ENCODE peak calls at places on chromosomes 11 and 22, in nine cellular contexts. One of them, this sample, is unnamed. For H3K4me1, the result is how much of the 10 kb centered on the place peaks cover.

GRCh38 chr22:33922268-33922667 is 2.0 kb upstream of the LARGE1 start:
- DNase-seq in psoas muscle: peak
- DNase-seq in thoracic aorta: no peak
- DNase-seq in SK-N-SH: no peak
- DNase-seq in CD8-positive, alpha-beta T cell: no peak
- DNase-seq in adrenal gland: peak
- DNase-seq in mammary epithelial cell: peak
- DNase-seq in BE2C: peak
- DNase-seq in IMR-90: peak
- DNase-seq in this sample: peak

GRCh38 chr11:126034026-126034822 is 28.4 kb downstream of the CDON start:
- DNase-seq in thoracic aorta: no peak
- DNase-seq in SK-N-SH: no peak
- DNase-seq in adrenal gland: no peak
- DNase-seq in IMR-90: no peak
- DNase-seq in psoas muscle: no peak
- DNase-seq in mammary epithelial cell: no peak
- DNase-seq in BE2C: no peak
- DNase-seq in CD8-positive, alpha-beta T cell: no peak
- DNase-seq in this sample: no peak

GRCh38 chr11:11044137-11044855 is 186.4 kb upstream of the ZBED5 start:
- DNase-seq in IMR-90: no peak
- DNase-seq in psoas muscle: no peak
- DNase-seq in CD8-positive, alpha-beta T cell: no peak
- DNase-seq in mammary epithelial cell: no peak
- DNase-seq in SK-N-SH: no peak
- DNase-seq in BE2C: no peak
- DNase-seq in thoracic aorta: no peak
- DNase-seq in adrenal gland: no peak
- DNase-seq in this sample: no peak

GRCh38 chr22:29633514-29634312 is 30.3 kb downstream of the NF2 start:
- DNase-seq in CD8-positive, alpha-beta T cell: no peak
- DNase-seq in mammary epithelial cell: no peak
- DNase-seq in adrenal gland: no peak
- DNase-seq in IMR-90: peak
- DNase-seq in BE2C: no peak
- DNase-seq in thoracic aorta: no peak
- DNase-seq in psoas muscle: no peak
- DNase-seq in SK-N-SH: no peak
- DNase-seq in this sample: no peak

GRCh38 chr11:32213223-32213622 is 122.3 kb downstream of the RCN1 start:
- DNase-seq in mammary epithelial cell: peak
- DNase-seq in psoas muscle: no peak
- DNase-seq in thoracic aorta: no peak
- DNase-seq in SK-N-SH: no peak
- DNase-seq in CD8-positive, alpha-beta T cell: no peak
- DNase-seq in BE2C: no peak
- DNase-seq in IMR-90: peak
- DNase-seq in adrenal gland: no peak
- DNase-seq in this sample: peak

GRCh38 chr11:11510939-11511338 is 110.9 kb downstream of the GALNT18 start:
- DNase-seq in CD8-positive, alpha-beta T cell: no peak
- DNase-seq in adrenal gland: peak
- DNase-seq in mammary epithelial cell: peak
- DNase-seq in BE2C: no peak
- DNase-seq in thoracic aorta: no peak
- DNase-seq in IMR-90: peak
- DNase-seq in psoas muscle: peak
- DNase-seq in SK-N-SH: no peak
- DNase-seq in this sample: peak

GRCh38 chr11:44589301-44589700 is 23.8 kb downstream of the CD82 start:
- DNase-seq in IMR-90: peak
- DNase-seq in psoas muscle: no peak
- DNase-seq in adrenal gland: no peak
- DNase-seq in thoracic aorta: no peak
- DNase-seq in CD8-positive, alpha-beta T cell: no peak
- DNase-seq in mammary epithelial cell: no peak
- DNase-seq in BE2C: no peak
- DNase-seq in SK-N-SH: no peak
- DNase-seq in this sample: no peak

GRCh38 chr22:30015846-30016245 is 64.4 kb upstream of the HORMAD2 start:
- DNase-seq in thoracic aorta: no peak
- DNase-seq in BE2C: no peak
- DNase-seq in psoas muscle: no peak
- DNase-seq in CD8-positive, alpha-beta T cell: no peak
- DNase-seq in SK-N-SH: no peak
- DNase-seq in adrenal gland: no peak
- DNase-seq in mammary epithelial cell: peak
- DNase-seq in IMR-90: peak
- DNase-seq in this sample: peak

GRCh38 chr11:127619946-127620345 is 619.4 kb upstream of the KIRREL3 start:
- DNase-seq in mammary epithelial cell: no peak
- DNase-seq in BE2C: no peak
- DNase-seq in IMR-90: no peak
- DNase-seq in CD8-positive, alpha-beta T cell: no peak
- DNase-seq in adrenal gland: no peak
- DNase-seq in psoas muscle: no peak
- DNase-seq in SK-N-SH: no peak
- DNase-seq in thoracic aorta: no peak
- DNase-seq in this sample: no peak

GRCh38 chr11:102761646-102762238 is 18.7 kb downstream of the MMP10 start:
- DNase-seq in IMR-90: no peak
- DNase-seq in mammary epithelial cell: no peak
- DNase-seq in SK-N-SH: no peak
- DNase-seq in adrenal gland: no peak
- DNase-seq in psoas muscle: no peak
- DNase-seq in CD8-positive, alpha-beta T cell: no peak
- DNase-seq in BE2C: no peak
- DNase-seq in thoracic aorta: no peak
- DNase-seq in this sample: no peak
- TF ChIP-seq CTCF in IMR-90: no peak
- TF ChIP-seq CTCF in mammary epithelial cell: no peak
- TF ChIP-seq CTCF in SK-N-SH: no peak
- TF ChIP-seq CTCF in adrenal gland: no peak
- TF ChIP-seq CTCF in psoas muscle: no peak
- TF ChIP-seq CTCF in CD8-positive, alpha-beta T cell: no peak
- TF ChIP-seq CTCF in BE2C: no peak
- TF ChIP-seq CTCF in thoracic aorta: no peak
- TF ChIP-seq CTCF in this sample: no peak

GRCh38 chr11:75324740-75325139 is 26.7 kb downstream of the ARRB1 start:
- DNase-seq in BE2C: no peak
- DNase-seq in SK-N-SH: no peak
- DNase-seq in mammary epithelial cell: no peak
- DNase-seq in psoas muscle: no peak
- DNase-seq in IMR-90: no peak
- DNase-seq in adrenal gland: no peak
- DNase-seq in CD8-positive, alpha-beta T cell: no peak
- DNase-seq in thoracic aorta: no peak
- DNase-seq in this sample: no peak
- H3K4me1 ChIP-seq in BE2C: under half
- H3K4me1 ChIP-seq in SK-N-SH: under half
- H3K4me1 ChIP-seq in mammary epithelial cell: under half
- H3K4me1 ChIP-seq in psoas muscle: under half
- H3K4me1 ChIP-seq in IMR-90: under half
- H3K4me1 ChIP-seq in adrenal gland: under half
- H3K4me1 ChIP-seq in CD8-positive, alpha-beta T cell: half or more
- H3K4me1 ChIP-seq in thoracic aorta: under half
- H3K4me1 ChIP-seq in this sample: under half

DNA sequence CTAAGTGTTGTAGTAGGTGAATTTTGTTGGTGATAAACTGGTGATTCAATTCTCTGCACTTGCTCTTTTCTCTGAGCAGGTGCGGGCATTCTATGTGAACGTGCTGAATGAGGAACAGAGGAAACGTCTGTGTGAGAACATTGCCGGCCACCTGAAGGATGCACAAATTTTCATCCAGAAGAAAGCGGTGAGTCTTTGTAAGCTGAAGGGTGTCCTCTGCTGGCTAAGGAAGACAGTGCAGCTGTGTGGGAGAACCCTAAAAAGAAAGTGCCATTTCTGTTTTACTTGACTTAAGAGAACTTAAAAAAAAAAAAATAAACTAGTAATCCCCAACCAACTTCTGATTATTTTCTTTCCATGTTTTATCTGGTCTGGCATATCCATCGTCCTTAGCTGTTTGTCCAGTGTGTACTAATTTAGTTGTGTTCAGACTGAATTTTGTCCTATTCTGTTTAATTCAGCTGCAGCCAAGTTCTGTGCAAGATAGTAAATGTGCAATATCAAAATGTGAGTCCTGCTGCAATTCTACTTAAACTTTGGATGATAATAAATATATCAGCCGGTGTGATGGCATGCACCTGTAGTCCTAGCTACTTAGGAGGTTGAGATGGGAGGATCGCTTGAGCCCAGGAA is 29.6 kb downstream of the CAT start:
- DNase-seq in BE2C: peak
- DNase-seq in mammary epithelial cell: peak
- DNase-seq in thoracic aorta: no peak
- DNase-seq in CD8-positive, alpha-beta T cell: no peak
- DNase-seq in psoas muscle: no peak
- DNase-seq in adrenal gland: peak
- DNase-seq in IMR-90: peak
- DNase-seq in SK-N-SH: peak
- DNase-seq in this sample: peak
- TF ChIP-seq CTCF in BE2C: peak
- TF ChIP-seq CTCF in mammary epithelial cell: peak
- TF ChIP-seq CTCF in thoracic aorta: peak
- TF ChIP-seq CTCF in CD8-positive, alpha-beta T cell: peak
- TF ChIP-seq CTCF in psoas muscle: peak
- TF ChIP-seq CTCF in adrenal gland: peak
- TF ChIP-seq CTCF in IMR-90: peak
- TF ChIP-seq CTCF in SK-N-SH: peak
- TF ChIP-seq CTCF in this sample: peak

DNA sequence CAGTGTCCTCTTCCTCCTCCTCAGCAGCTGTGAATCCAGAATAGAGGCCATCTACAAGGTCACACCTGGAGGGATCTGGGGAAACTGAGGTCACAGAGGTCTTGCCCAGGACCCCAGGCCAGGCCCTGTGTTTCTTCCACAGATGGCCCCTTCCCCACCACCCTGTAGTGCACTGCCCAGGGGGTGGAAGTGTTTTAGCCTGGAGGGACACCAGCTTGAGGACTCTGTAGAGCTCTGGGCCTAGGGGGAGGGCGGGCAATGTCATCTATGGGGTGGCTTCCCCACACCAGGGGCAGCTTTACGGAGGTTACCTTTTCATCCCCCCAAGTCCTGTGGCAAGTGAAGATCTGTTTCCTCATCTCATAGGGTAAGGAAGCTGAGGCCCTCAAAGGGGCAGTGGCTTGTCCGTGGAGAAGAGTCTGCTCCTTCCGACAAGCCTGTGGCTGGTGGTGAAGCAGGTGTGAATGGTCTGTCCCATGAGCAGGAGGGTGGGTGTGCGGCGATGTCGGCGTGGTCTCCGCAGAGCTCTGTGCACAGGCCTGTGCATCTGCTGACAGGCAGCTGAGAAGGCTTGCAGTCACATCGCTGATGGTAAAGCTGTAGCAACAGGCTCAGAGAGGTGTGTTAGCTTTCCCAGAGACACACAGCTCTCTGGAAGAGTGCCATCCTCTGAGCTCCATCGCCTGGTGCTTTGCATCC is 74.1 kb upstream of the WNT7B start:
- DNase-seq in psoas muscle: no peak
- DNase-seq in mammary epithelial cell: no peak
- DNase-seq in CD8-positive, alpha-beta T cell: no peak
- DNase-seq in SK-N-SH: no peak
- DNase-seq in BE2C: peak
- DNase-seq in IMR-90: no peak
- DNase-seq in thoracic aorta: no peak
- DNase-seq in adrenal gland: peak
- DNase-seq in this sample: no peak
- H3K4me1 ChIP-seq in psoas muscle: half or more
- H3K4me1 ChIP-seq in mammary epithelial cell: under half
- H3K4me1 ChIP-seq in CD8-positive, alpha-beta T cell: under half
- H3K4me1 ChIP-seq in SK-N-SH: under half
- H3K4me1 ChIP-seq in BE2C: under half
- H3K4me1 ChIP-seq in IMR-90: under half
- H3K4me1 ChIP-seq in thoracic aorta: half or more
- H3K4me1 ChIP-seq in adrenal gland: under half
- H3K4me1 ChIP-seq in this sample: under half

GRCh38 chr11:91790346-91790745 is 434.3 kb upstream of the FAT3 start:
- DNase-seq in BE2C: peak
- DNase-seq in IMR-90: no peak
- DNase-seq in SK-N-SH: peak
- DNase-seq in CD8-positive, alpha-beta T cell: no peak
- DNase-seq in mammary epithelial cell: no peak
- DNase-seq in adrenal gland: no peak
- DNase-seq in thoracic aorta: no peak
- DNase-seq in psoas muscle: no peak
- DNase-seq in this sample: no peak
- TF ChIP-seq CTCF in BE2C: no peak
- TF ChIP-seq CTCF in IMR-90: no peak
- TF ChIP-seq CTCF in SK-N-SH: no peak
- TF ChIP-seq CTCF in CD8-positive, alpha-beta T cell: no peak
- TF ChIP-seq CTCF in mammary epithelial cell: no peak
- TF ChIP-seq CTCF in adrenal gland: no peak
- TF ChIP-seq CTCF in thoracic aorta: no peak
- TF ChIP-seq CTCF in psoas muscle: no peak
- TF ChIP-seq CTCF in this sample: no peak

GRCh38 chr11:33552756-33553155 is 147.9 kb downstream of the C11orf91 start:
- DNase-seq in thoracic aorta: no peak
- DNase-seq in BE2C: no peak
- DNase-seq in psoas muscle: no peak
- DNase-seq in SK-N-SH: no peak
- DNase-seq in IMR-90: peak
- DNase-seq in CD8-positive, alpha-beta T cell: no peak
- DNase-seq in adrenal gland: no peak
- DNase-seq in mammary epithelial cell: peak
- DNase-seq in this sample: peak
- H3K4me1 ChIP-seq in thoracic aorta: under half
- H3K4me1 ChIP-seq in BE2C: under half
- H3K4me1 ChIP-seq in psoas muscle: under half
- H3K4me1 ChIP-seq in SK-N-SH: under half
- H3K4me1 ChIP-seq in IMR-90: under half
- H3K4me1 ChIP-seq in CD8-positive, alpha-beta T cell: under half
- H3K4me1 ChIP-seq in adrenal gland: under half
- H3K4me1 ChIP-seq in mammary epithelial cell: under half
- H3K4me1 ChIP-seq in this sample: under half